ENCODE peak calls at places on chromosomes 12 and 14, in five cellular contexts. L is A549, W is HepG2, Z is H1, K is K562. B is an unnamed sample.

GRCh38 chr12:68175566-68176033 is 16.1 kb upstream of the IFNG start:
- DNase-seq in L (no peak), Z (no peak), W (no peak), K (no peak), B (no peak)

GRCh38 chr12:85971800-85972199 is 97.7 kb downstream of the NTS start:
- DNase-seq in W (no peak), Z (no peak), L (no peak), K (no peak), B (peak)

GRCh38 chr12:55728932-55729591 is at the start of gene CD63:
- DNase-seq in Z (peak), W (peak), K (peak), L (peak), B (peak)

GRCh38 chr12:11015775-11016430 is 6.5 kb downstream of the TAS2R19 start:
- DNase-seq in K (no peak), W (peak), Z (no peak), L (no peak), B (peak)

GRCh38 chr12:84719997-84720396 is 192.6 kb downstream of the SLC6A15 start:
- DNase-seq in K (no peak), Z (no peak), W (no peak), L (no peak), B (no peak)

GRCh38 chr14:92963301-92964123 is 40.6 kb downstream of the CHGA start:
- DNase-seq in Z (no peak), K (no peak), L (no peak), W (peak), B (no peak)

GRCh38 chr12:88519802-88520435 is 60.4 kb downstream of the KITLG start:
- DNase-seq in Z (no peak), L (no peak), K (no peak), W (no peak), B (peak)

GRCh38 chr14:23828001-23828400 is 125.6 kb upstream of the DHRS4 start:
- DNase-seq in W (peak), Z (no peak), L (no peak), K (no peak), B (no peak)

GRCh38 chr12:112032292-112032691 is 19.1 kb downstream of the ERP29 start:
- DNase-seq in Z (no peak), L (no peak), K (no peak), W (no peak), B (no peak)

GRCh38 chr14:78933948-78934524 is 763.9 kb downstream of the NRXN3 start:
- DNase-seq in L (peak), W (peak), K (peak), Z (no peak), B (peak)

GRCh38 chr12:74245458-74245857 is 292.2 kb upstream of the ATXN7L3B start:
- DNase-seq in L (no peak), Z (no peak), K (no peak), W (no peak), B (no peak)

GRCh38 chr14:61625171-61625570 is 70.1 kb upstream of the HIF1A start:
- DNase-seq in Z (no peak), W (peak), L (peak), K (no peak), B (no peak)

GRCh38 chr12:22684124-22684523 is 59.2 kb downstream of the ETNK1 start:
- DNase-seq in K (no peak), W (no peak), L (no peak), Z (no peak), B (no peak)

GRCh38 chr14:93987815-93988476 is 9.2 kb upstream of the CCDC197 start:
- DNase-seq in K (no peak), L (no peak), W (no peak), Z (no peak), B (no peak)

GRCh38 chr12:120659151-120659525 is 18.7 kb downstream of the CABP1 start:
- DNase-seq in W (no peak), L (no peak), K (no peak), Z (no peak), B (no peak)

GRCh38 chr12:1083086-1083887 is 92.3 kb downstream of the ERC1 start:
- DNase-seq in L (no peak), Z (no peak), K (no peak), W (no peak), B (no peak)

GRCh38 chr14:44962573-44963528 is 861 bp downstream of the TOGARAM1 start:
- DNase-seq in K (peak), W (no peak), Z (no peak), L (no peak), B (peak)

GRCh38 chr12:28704477-28705169 is 444.5 kb upstream of the FAR2 start:
- DNase-seq in Z (no peak), L (no peak), W (no peak), K (no peak), B (no peak)

GRCh38 chr14:61337893-61338292 is 16.5 kb downstream of the PRKCH start:
- DNase-seq in L (no peak), K (no peak), Z (no peak), W (no peak), B (peak)

GRCh38 chr14:106879241-106879640 is 1352.9 kb downstream of the TMEM121 start:
- DNase-seq in Z (peak), L (peak), K (peak), W (peak), B (no peak)

GRCh38 chr12:45224311-45224710 is 8.4 kb downstream of the ANO6 start:
- DNase-seq in L (no peak), Z (no peak), K (no peak), W (no peak), B (no peak)

GRCh38 chr14:51602176-51602759 is 49.4 kb upstream of the FRMD6 start:
- DNase-seq in L (no peak), W (no peak), Z (no peak), K (no peak), B (no peak)

GRCh38 chr12:107529991-107530390 is 155.6 kb upstream of the PWP1 start:
- DNase-seq in L (no peak), Z (no peak), W (no peak), K (no peak), B (no peak)

GRCh38 chr14:70652871-70653270 is 11.2 kb downstream of the TTC9 start:
- DNase-seq in Z (no peak), K (no peak), W (no peak), L (no peak), B (no peak)

GRCh38 chr12:120342156-120342555 is 14.6 kb upstream of the PLA2G1B start:
- DNase-seq in K (peak), W (no peak), L (no peak), Z (peak), B (no peak)

GRCh38 chr12:100699209-100699608 is 95.4 kb upstream of the ANO4 start:
- DNase-seq in K (no peak), L (no peak), Z (no peak), W (no peak), B (no peak)

GRCh38 chr14:94646481-94646880 is 34.3 kb downstream of the SERPINA3 start:
- DNase-seq in K (no peak), W (no peak), Z (no peak), L (no peak), B (peak)

GRCh38 chr12:3313655-3314305 is 177.2 kb upstream of the PRMT8 start:
- DNase-seq in Z (no peak), L (peak), K (peak), W (peak), B (peak)

GRCh38 chr12:64792128-64792527 is 32.3 kb upstream of the TBC1D30 start:
- DNase-seq in Z (no peak), W (no peak), L (no peak), K (no peak), B (no peak)

GRCh38 chr12:6967548-6968100 is 2.8 kb downstream of the PHB2 start:
- DNase-seq in W (no peak), Z (no peak), L (no peak), K (no peak), B (no peak)

GRCh38 chr12:47317182-47317915 is 237.6 kb upstream of the AMIGO2 start:
- DNase-seq in L (no peak), Z (no peak), W (no peak), K (no peak), B (no peak)

DNA sequence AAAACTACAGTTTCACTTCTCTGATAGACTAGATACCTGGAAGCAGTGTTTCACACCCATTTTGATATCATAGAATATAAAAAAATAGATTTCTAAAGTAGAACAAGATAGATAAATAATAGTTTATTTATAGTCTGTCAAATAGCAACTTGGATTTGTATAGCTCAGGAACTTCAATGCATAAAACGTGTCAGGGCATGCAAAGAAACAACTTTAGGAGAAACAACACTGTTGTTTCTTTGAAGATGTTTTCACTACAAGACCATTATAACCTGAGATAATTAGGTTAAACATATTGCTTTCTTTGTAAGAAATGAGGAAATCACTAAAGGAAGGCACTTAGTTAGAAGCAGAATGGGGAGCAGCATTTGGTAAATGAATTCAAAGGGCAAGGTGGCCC is 7.4 kb downstream of the CLECL1 start:
- DNase-seq in K (no peak), Z (no peak), W (no peak), L (no peak), B (no peak)
- H3K4me2 ChIP-seq in K (no peak), Z (no peak), W (no peak), L (no peak), B (no peak)

GRCh38 chr12:23906329-23906728 is 43.1 kb downstream of the SOX5 start:
- DNase-seq in Z (no peak), K (no peak), W (peak), L (no peak), B (no peak)
- TF ChIP-seq JUN in Z (no peak), K (no peak), W (no peak), L (no peak), B (no peak)

DNA sequence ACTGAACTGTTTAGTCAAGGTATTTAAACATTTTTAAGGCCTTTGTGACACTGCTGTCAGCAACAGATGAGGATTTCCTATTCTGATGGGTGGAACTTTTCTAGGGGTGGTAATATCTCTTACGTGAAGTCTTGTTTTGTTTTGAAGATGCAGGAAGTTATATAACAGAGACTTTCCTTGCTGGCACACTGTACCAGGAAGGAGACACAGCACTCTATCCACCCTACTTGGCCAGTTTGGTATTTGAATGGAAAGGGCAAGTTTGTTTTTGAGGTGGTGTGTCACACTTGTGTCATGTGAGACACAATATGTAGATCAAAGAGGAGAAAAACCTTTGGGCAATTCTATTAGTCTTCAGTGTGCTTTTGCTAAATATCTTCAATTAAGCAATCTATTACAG is 51.6 kb upstream of the SRP54 start:
- DNase-seq in W (no peak), Z (no peak), K (no peak), L (no peak), B (peak)
- H3K4me3 ChIP-seq in W (no peak), Z (no peak), K (no peak), L (no peak), B (no peak)

GRCh38 chr12:118337194-118337838 is 35.4 kb downstream of the TAOK3 start:
- DNase-seq in K (no peak), L (no peak), W (no peak), Z (no peak), B (no peak)
- H3K4me2 ChIP-seq in K (no peak), L (peak), W (no peak), Z (no peak), B (no peak)